ENCODE peak calls at places on chromosomes 2 and 18, in six cellular contexts. W, J, Y, N, F and B are unnamed samples.
A peak's percentile ranks its signal among the peaks of the same experiment; 100 is the strongest.

GRCh38 chr2:178057179-178057578 is 15.4 kb downstream of the PDE11A start:
- DNase-seq in W (no peak), J (no peak), N (no peak), F (no peak), Y (no peak), B (no peak)

GRCh38 chr2:146665801-146666200 is 1179.0 kb upstream of the ACVR2A start:
- DNase-seq in F (no peak), N (no peak), J (no peak), W (peak; percentile 12), Y (no peak), B (no peak)

GRCh38 chr2:238225911-238226697 is 13.7 kb downstream of the HES6 start:
- DNase-seq in F (no peak), Y (no peak), W (peak; percentile 40), J (no peak), N (no peak), B (no peak)

GRCh38 chr2:223041527-223042109 is 10.4 kb upstream of the KCNE4 start:
- DNase-seq in F (peak; percentile 93), J (peak; percentile 46), Y (peak; percentile 74), W (peak; percentile 99), N (peak; percentile 51), B (peak; percentile 92)

GRCh38 chr2:10302479-10303173 is at the start of gene HPCAL1:
- DNase-seq in Y (no peak), J (peak; percentile 97), W (peak; percentile 70), F (peak; percentile 93), N (peak; percentile 95), B (peak; percentile 81)

GRCh38 chr18:58662118-58662517 is 9.1 kb upstream of the MALT1 start:
- DNase-seq in J (no peak), F (no peak), Y (no peak), W (no peak), N (no peak), B (no peak)

GRCh38 chr2:128318776-128319456 is at the start of gene HS6ST1:
- DNase-seq in F (peak; percentile 76), W (peak; percentile 76), J (peak; percentile 82), Y (no peak), N (peak; percentile 89), B (peak; percentile 73)

GRCh38 chr18:2845175-2845574 is 1.6 kb upstream of the EMILIN2 start:
- DNase-seq in J (no peak), N (no peak), W (no peak), F (no peak), Y (no peak), B (no peak)

GRCh38 chr2:145931836-145932352 is 1412.0 kb upstream of the ZEB2 start:
- DNase-seq in J (no peak), W (no peak), Y (no peak), F (no peak), N (no peak), B (no peak)

GRCh38 chr18:55547705-55548056 is 40.3 kb downstream of the TCF4 start:
- DNase-seq in N (no peak), W (no peak), Y (no peak), F (no peak), J (no peak), B (no peak)

GRCh38 chr2:237733677-237734300 is 64.8 kb upstream of the RBM44 start:
- DNase-seq in N (no peak), F (no peak), J (no peak), W (no peak), Y (no peak), B (peak; percentile 89)

GRCh38 chr2:28233070-28233718 is 159.5 kb upstream of the FOSL2 start:
- DNase-seq in F (peak; percentile 74), Y (no peak), N (no peak), J (no peak), W (peak; percentile 81), B (no peak)
- H3K27ac ChIP-seq in F (peak overlapping the region; percentile 81), Y (no peak overlapping the region), N (no peak overlapping the region), J (no peak overlapping the region), W (peak overlapping the region; percentile 94), B (no peak overlapping the region)

GRCh38 chr2:194105358-194105757 is 1551.7 kb upstream of the SLC39A10 start:
- DNase-seq in J (no peak), F (no peak), Y (no peak), W (no peak), N (no peak), B (no peak)
- H3K27ac ChIP-seq in J (no peak overlapping the region), F (no peak overlapping the region), Y (no peak overlapping the region), W (no peak overlapping the region), N (no peak overlapping the region), B (no peak overlapping the region)

GRCh38 chr2:120826260-120826648 is 90.6 kb downstream of the GLI2 start:
- DNase-seq in N (no peak), J (no peak), F (no peak), Y (no peak), W (no peak), B (no peak)

GRCh38 chr2:120826716-120827410 is 91.2 kb downstream of the GLI2 start:
- DNase-seq in J (no peak), F (no peak), N (no peak), W (no peak), Y (no peak), B (no peak)

GRCh38 chr2:120823551-120823950 is 87.9 kb downstream of the GLI2 start:
- DNase-seq in F (no peak), N (peak; percentile 24), J (no peak), Y (no peak), W (no peak), B (no peak)

GRCh38 chr2:120824246-120824645 is 88.6 kb downstream of the GLI2 start:
- DNase-seq in W (no peak), J (no peak), F (no peak), N (no peak), Y (no peak), B (no peak)

GRCh38 chr2:120825370-120826259 is 89.9 kb downstream of the GLI2 start:
- DNase-seq in N (peak; percentile 63), J (no peak), F (no peak), W (peak; percentile 90), Y (no peak), B (no peak)
- H3K27ac ChIP-seq in N (no peak overlapping the region), J (no peak overlapping the region), F (no peak overlapping the region), W (peak overlapping the region; percentile 63), Y (no peak overlapping the region), B (no peak overlapping the region)

DNA sequence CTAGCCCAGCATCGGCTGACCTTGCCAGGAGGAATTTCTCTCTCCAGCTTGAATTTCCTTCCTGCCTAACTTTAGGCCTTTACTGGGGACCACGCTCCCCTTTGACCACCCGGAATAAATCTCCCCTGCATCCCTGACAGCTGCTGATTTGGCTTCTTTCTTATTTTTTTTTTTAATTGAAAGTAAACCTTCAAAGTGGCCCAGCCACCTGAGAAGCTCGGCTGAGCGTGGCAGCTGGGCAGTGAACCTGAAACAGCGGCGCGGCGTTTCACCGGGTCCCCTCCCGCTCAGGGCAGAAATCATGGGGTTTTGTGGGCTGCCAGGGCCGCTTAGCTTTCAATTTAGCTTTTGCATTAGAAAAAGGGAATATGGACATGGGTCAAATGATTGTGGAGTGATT is 32.0 kb downstream of the HRH4 start:
- DNase-seq in N (no peak), W (no peak), F (no peak), Y (no peak), J (no peak), B (no peak)
- H3K27ac ChIP-seq in N (no peak overlapping the region), W (no peak overlapping the region), F (no peak overlapping the region), Y (no peak overlapping the region), J (no peak overlapping the region), B (no peak overlapping the region)

DNA sequence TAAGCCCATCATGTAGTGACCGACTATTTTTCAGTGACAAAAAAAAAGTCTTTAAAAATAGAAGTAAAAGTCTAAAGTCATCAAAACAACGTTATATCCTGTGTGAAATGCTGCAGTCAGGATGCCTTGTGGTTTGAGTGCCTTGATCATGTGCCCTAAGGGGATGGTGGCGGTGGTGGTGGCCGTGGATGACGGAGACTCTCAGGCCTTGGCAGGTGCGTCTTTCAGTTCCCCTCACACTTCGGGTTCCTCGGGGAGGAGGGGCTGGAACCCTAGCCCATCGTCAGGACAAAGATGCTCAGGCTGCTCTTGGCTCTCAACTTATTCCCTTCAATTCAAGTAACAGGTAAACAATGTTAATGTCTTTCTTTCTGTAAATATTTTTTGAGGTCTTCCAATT is at the start of gene CD28:
- DNase-seq in F (no peak), N (no peak), Y (no peak), W (no peak), J (no peak), B (no peak)
- H3K27ac ChIP-seq in F (no peak within 1 kb of the TSS), N (peak within 1 kb of the TSS; percentile 1), Y (no peak within 1 kb of the TSS), W (no peak within 1 kb of the TSS), J (no peak within 1 kb of the TSS), B (no peak within 1 kb of the TSS)